ENCODE peak calls at places on chromosome 6, in five cellular contexts. M, T, H, Y and L are unnamed samples.

GRCh38 chr6:106560966-106561740 is 68.1 kb downstream of the RTN4IP1 start:
- ATAC-seq in M (no peak), T (no peak), H (no peak), Y (no peak), L (no peak)

GRCh38 chr6:156396791-156397418 is 380.3 kb upstream of the ARID1B start:
- ATAC-seq in M (peak; percentile 57), T (no peak), H (peak; percentile 48), Y (no peak), L (no peak)

GRCh38 chr6:4660377-4661321 is 115.6 kb upstream of the CDYL start:
- ATAC-seq in M (no peak), T (no peak), H (peak; percentile 45), Y (peak; percentile 63), L (peak; percentile 37)

GRCh38 chr6:44534291-44534690 is 146.8 kb downstream of the CDC5L start:
- ATAC-seq in M (no peak), T (no peak), H (no peak), Y (no peak), L (no peak)

GRCh38 chr6:156953478-156954146 is 176.4 kb downstream of the ARID1B start:
- ATAC-seq in M (peak; percentile 67), T (peak; percentile 77), H (peak; percentile 83), Y (peak; percentile 95), L (peak; percentile 79)

GRCh38 chr6:24909281-24910216 is 26.2 kb downstream of the RIPOR2 start:
- ATAC-seq in M (peak; percentile 32), T (no peak), H (no peak), Y (no peak), L (no peak)

GRCh38 chr6:32627831-32628230 is 9.4 kb upstream of the HLA-DQA1 start:
- ATAC-seq in M (peak; percentile 57), T (peak; percentile 22), H (no peak), Y (no peak), L (no peak)

GRCh38 chr6:126848119-126848518 is 270.4 kb upstream of the RSPO3 start:
- ATAC-seq in M (no peak), T (no peak), H (no peak), Y (no peak), L (no peak)

GRCh38 chr6:138036111-138036510 is 71.1 kb downstream of the PERP start:
- ATAC-seq in M (no peak), T (no peak), H (peak; percentile 75), Y (peak; percentile 77), L (no peak)

GRCh38 chr6:79335133-79335674 is 100.7 kb upstream of the HMGN3 start:
- ATAC-seq in M (peak; percentile 94), T (no peak), H (no peak), Y (no peak), L (no peak)

GRCh38 chr6:143811492-143812157 is 31.5 kb upstream of the LTV1 start:
- ATAC-seq in M (no peak), T (no peak), H (no peak), Y (no peak), L (no peak)

GRCh38 chr6:36050947-36051710 is 23.5 kb downstream of the MAPK14 start:
- ATAC-seq in M (peak; percentile 17), T (no peak), H (no peak), Y (no peak), L (peak; percentile 50)

GRCh38 chr6:36766649-36766945 is 69.0 kb downstream of the RAB44 start:
- ATAC-seq in M (no peak), T (no peak), H (no peak), Y (no peak), L (no peak)

GRCh38 chr6:106458021-106458986 is 97.8 kb downstream of the CRYBG1 start:
- ATAC-seq in M (no peak), T (no peak), H (no peak), Y (no peak), L (no peak)

GRCh38 chr6:145483191-145483996 is 251.9 kb downstream of the EPM2A start:
- ATAC-seq in M (no peak), T (no peak), H (no peak), Y (peak; percentile 72), L (no peak)

GRCh38 chr6:5989141-5989723 is 17.5 kb downstream of the NRN1 start:
- ATAC-seq in M (no peak), T (peak; percentile 72), H (no peak), Y (no peak), L (peak; percentile 58)

GRCh38 chr6:80197474-80197873 is 91.0 kb downstream of the BCKDHB start:
- ATAC-seq in M (no peak), T (peak; percentile 84), H (no peak), Y (no peak), L (no peak)

GRCh38 chr6:50443144-50443543 is 270.2 kb upstream of the TFAP2D start:
- ATAC-seq in M (no peak), T (no peak), H (no peak), Y (no peak), L (no peak)

GRCh38 chr6:140537834-140538680 is 1163.6 kb upstream of the CITED2 start:
- ATAC-seq in M (peak; percentile 63), T (peak; percentile 61), H (no peak), Y (peak; percentile 82), L (peak; percentile 87)

GRCh38 chr6:35124356-35124755 is 16.8 kb downstream of the TCP11 start:
- ATAC-seq in M (no peak), T (no peak), H (no peak), Y (no peak), L (no peak)

GRCh38 chr6:126764104-126764503 is 354.4 kb upstream of the RSPO3 start:
- ATAC-seq in M (no peak), T (no peak), H (no peak), Y (no peak), L (peak; percentile 90)

GRCh38 chr6:90222008-90222407 is 74.6 kb downstream of the BACH2 start:
- ATAC-seq in M (no peak), T (no peak), H (no peak), Y (no peak), L (no peak)

GRCh38 chr6:26550250-26550993 is 12.3 kb downstream of the HMGN4 start:
- ATAC-seq in M (peak; percentile 64), T (peak; percentile 75), H (peak; percentile 24), Y (peak; percentile 85), L (peak; percentile 57)
- TF ChIP-seq POLR2AphosphoS5 in M (peak; percentile 56), T (peak; percentile 19), H (no peak), Y (peak; percentile 60), L (no peak)

GRCh38 chr6:120279706-120280105 is 930.1 kb upstream of the MAN1A1 start:
- ATAC-seq in M (no peak), T (no peak), H (no peak), Y (no peak), L (no peak)

DNA sequence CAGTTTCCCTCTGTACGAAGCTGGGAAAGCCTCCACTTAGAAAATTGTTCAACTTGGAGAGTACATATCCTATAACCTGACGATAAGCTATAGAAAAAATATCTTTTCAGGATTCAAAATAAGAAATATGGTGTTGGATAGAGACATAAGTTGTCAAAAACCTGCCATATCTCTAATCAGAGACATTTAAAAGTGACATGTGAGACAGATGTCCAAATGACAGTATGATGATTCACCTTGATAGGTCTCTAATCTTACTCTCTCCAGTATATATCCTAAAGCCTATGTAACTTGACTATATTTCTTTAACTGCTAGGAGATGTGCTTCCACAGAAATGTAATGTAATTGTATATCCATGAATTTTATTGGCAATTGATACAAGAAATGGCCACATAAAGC is 932.4 kb upstream of the MAN1A1 start:
- ATAC-seq in M (no peak), T (no peak), H (no peak), Y (no peak), L (no peak)
- TF ChIP-seq EP300 in M (no peak), T (no peak), H (no peak), Y (no peak), L (no peak)

GRCh38 chr6:153183925-153184324 is 52.8 kb upstream of the RGS17 start:
- ATAC-seq in M (no peak), T (no peak), H (no peak), Y (no peak), L (no peak)
- TF ChIP-seq POLR2AphosphoS5 in M (no peak), T (no peak), H (no peak), Y (no peak), L (no peak)

GRCh38 chr6:54017877-54018276 is 93.4 kb upstream of the MLIP start:
- ATAC-seq in M (no peak), T (no peak), H (no peak), Y (no peak), L (no peak)
- TF ChIP-seq EP300 in M (no peak), T (no peak), H (no peak), Y (no peak), L (no peak)

DNA sequence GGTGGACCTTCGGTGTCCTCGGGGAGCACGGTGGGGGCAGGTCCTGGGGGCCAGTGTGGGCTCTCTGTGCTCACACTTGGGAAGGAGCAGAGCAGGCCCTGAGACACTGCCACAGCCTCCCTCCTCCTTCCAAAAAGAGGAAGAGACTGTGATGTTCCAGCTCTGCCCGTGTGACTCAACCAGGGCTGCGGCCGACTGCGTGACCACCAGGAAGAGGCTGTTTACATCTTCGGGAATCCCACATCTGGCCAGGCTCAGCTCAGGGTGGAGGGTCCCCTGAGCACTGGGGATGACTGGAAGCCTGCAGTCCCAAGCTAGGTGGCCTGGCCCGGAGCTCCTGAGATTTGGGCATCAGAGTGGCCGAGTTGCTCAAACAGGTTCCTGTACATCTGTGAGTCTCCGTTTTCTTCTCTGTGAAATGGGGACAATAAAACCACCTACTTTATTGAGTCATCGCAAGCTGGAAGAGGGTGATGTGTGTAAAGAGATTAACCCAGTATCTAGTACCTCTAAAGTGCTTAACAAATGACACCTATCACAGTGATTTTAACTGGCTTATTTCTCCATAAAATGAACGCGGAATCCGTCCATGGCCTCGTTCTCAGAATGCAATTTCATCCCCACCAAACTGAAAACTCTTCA is 242.1 kb downstream of the DLL1 start:
- ATAC-seq in M (no peak), T (peak; percentile 17), H (no peak), Y (no peak), L (peak; percentile 20)
- TF ChIP-seq POLR2AphosphoS5 in M (no peak), T (peak; percentile 77), H (no peak), Y (no peak), L (no peak)

GRCh38 chr6:139156102-139156501 is 21.2 kb downstream of the HECA start:
- ATAC-seq in M (no peak), T (no peak), H (no peak), Y (no peak), L (no peak)
- TF ChIP-seq EP300 in M (no peak), T (no peak), H (no peak), Y (no peak), L (no peak)